ENCODE peak calls at places on chromosome X, in eight cellular contexts. V, J, Z, O, Q, P, I and B are unnamed samples.

GRCh38 chrX:142156567-142156966 is 48.5 kb downstream of the MAGEC2 start:
- DNase-seq in V (peak; percentile 11), J (no peak), Z (no peak), O (no peak), Q (no peak), P (peak; percentile 80), I (no peak), B (no peak)

GRCh38 chrX:112197845-112198244 is 115.3 kb upstream of the TRPC5 start:
- DNase-seq in V (no peak), J (no peak), Z (no peak), O (no peak), Q (no peak), P (no peak), I (no peak), B (no peak)

GRCh38 chrX:41481264-41482109 is 34.3 kb downstream of the NYX start:
- DNase-seq in V (peak; percentile 7), J (no peak), Z (peak; percentile 27), O (no peak), Q (no peak), P (peak; percentile 60), I (peak; percentile 25), B (no peak)

GRCh38 chrX:14963447-14964236 is 90.4 kb downstream of the MOSPD2 start:
- DNase-seq in V (no peak), J (no peak), Z (peak; percentile 53), O (no peak), Q (peak; percentile 75), P (no peak), I (peak; percentile 15), B (no peak)

GRCh38 chrX:43564953-43565352 is 91.1 kb upstream of the MAOA start:
- DNase-seq in V (no peak), J (no peak), Z (no peak), O (no peak), Q (no peak), P (no peak), I (no peak), B (no peak)

GRCh38 chrX:40095588-40096394 is 2.0 kb downstream of the BCOR start:
- DNase-seq in V (no peak), J (no peak), Z (peak; percentile 51), O (peak; percentile 61), Q (no peak), P (peak; percentile 45), I (peak; percentile 48), B (no peak)

GRCh38 chrX:15515931-15516330 is 15.3 kb downstream of the BMX start:
- DNase-seq in V (no peak), J (no peak), Z (no peak), O (no peak), Q (no peak), P (peak; percentile 59), I (no peak), B (peak; percentile 21)

GRCh38 chrX:115173181-115173580 is 16.0 kb upstream of the RBMXL3 start:
- DNase-seq in V (no peak), J (no peak), Z (no peak), O (no peak), Q (no peak), P (peak; percentile 71), I (no peak), B (no peak)

GRCh38 chrX:122094611-122095010 is 1047.2 kb downstream of the GLUD2 start:
- DNase-seq in V (peak; percentile 26), J (no peak), Z (peak; percentile 30), O (no peak), Q (peak; percentile 61), P (no peak), I (peak; percentile 25), B (no peak)

GRCh38 chrX:131066237-131066636 is 8.1 kb downstream of the ARHGAP36 start:
- DNase-seq in V (no peak), J (no peak), Z (no peak), O (no peak), Q (no peak), P (no peak), I (no peak), B (no peak)

GRCh38 chrX:2283111-2283847 is 217.5 kb downstream of the DHRSX start:
- DNase-seq in V (no peak), J (no peak), Z (no peak), O (no peak), Q (peak; percentile 59), P (no peak), I (no peak), B (no peak)

GRCh38 chrX:124717537-124717936 is 371.2 kb downstream of the SH2D1A start:
- DNase-seq in V (no peak), J (no peak), Z (no peak), O (no peak), Q (no peak), P (no peak), I (no peak), B (no peak)

GRCh38 chrX:39907964-39908616 is 189.7 kb downstream of the BCOR start:
- DNase-seq in V (peak; percentile 74), J (peak; percentile 86), Z (peak; percentile 94), O (no peak), Q (peak; percentile 95), P (peak; percentile 93), I (peak; percentile 87), B (peak; percentile 80)

GRCh38 chrX:56762707-56763555 is 33.9 kb downstream of the NBDY start:
- DNase-seq in V (no peak), J (peak; percentile 63), Z (no peak), O (no peak), Q (no peak), P (no peak), I (no peak), B (no peak)

GRCh38 chrX:8201896-8202331 is 30.8 kb upstream of the VCX2 start:
- DNase-seq in V (peak; percentile 21), J (no peak), Z (no peak), O (no peak), Q (peak; percentile 95), P (peak; percentile 5), I (no peak), B (no peak)

GRCh38 chrX:68648960-68649359 is 1.5 kb downstream of the STARD8 start:
- DNase-seq in V (no peak), J (no peak), Z (peak; percentile 18), O (no peak), Q (peak; percentile 27), P (peak; percentile 93), I (no peak), B (no peak)
- H3K4me3 ChIP-seq in V (no peak overlapping the region), J (no peak overlapping the region), Z (no peak overlapping the region), O (no peak overlapping the region), Q (no peak overlapping the region), P (no peak overlapping the region), I (peak overlapping the region; percentile 51), B (no peak overlapping the region)

DNA sequence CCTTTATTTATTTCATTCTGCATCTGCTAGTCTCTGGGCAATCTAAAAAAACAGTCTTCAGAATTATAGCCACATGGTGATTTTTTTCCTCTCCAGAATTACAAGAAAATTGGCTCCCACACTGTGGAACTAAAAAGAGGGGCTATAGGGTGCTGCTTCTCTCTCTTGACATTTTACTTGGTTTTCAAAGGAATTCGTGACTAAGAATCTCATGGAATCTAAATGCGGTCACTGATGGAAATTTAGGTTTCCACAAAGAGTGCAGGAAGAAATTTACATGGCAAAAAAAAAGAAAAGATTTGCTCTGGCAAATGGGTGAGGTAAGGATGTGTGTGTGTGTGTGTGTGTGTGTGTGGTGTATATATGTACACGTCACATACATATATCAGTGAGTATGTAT is 10.2 kb downstream of the ATXN3L start:
- DNase-seq in V (no peak), J (no peak), Z (no peak), O (no peak), Q (peak; percentile 25), P (no peak), I (no peak), B (no peak)
- H3K36me3 ChIP-seq in V (no peaks in the 10 kb centered on the region), J (no peaks in the 10 kb centered on the region), Z (no peaks in the 10 kb centered on the region), O (no peaks in the 10 kb centered on the region), Q (no peaks in the 10 kb centered on the region), P (no peaks in the 10 kb centered on the region), I (no peaks in the 10 kb centered on the region), B (no peaks in the 10 kb centered on the region)

DNA sequence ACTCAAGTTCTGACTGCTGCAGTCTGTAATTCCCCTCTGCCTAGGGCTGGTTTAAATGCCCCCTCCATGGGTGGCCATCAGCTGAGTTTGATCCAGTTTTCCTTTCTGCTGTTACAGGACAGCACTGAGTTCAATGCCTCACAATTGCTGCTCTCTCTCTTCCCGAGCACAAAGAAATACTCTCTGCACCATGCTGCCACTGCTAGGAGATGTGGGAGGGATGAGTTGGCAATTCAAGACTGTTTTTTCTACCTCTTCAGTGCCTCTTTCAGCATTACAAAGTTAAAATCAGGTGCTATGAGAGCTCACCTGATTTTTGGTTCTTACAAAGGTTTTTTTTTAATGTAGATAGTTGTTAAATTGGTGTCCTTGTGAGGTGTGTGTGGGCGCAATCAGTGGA is 24.3 kb downstream of the CYSLTR1 start:
- DNase-seq in V (no peak), J (no peak), Z (no peak), O (no peak), Q (no peak), P (no peak), I (no peak), B (no peak)
- H3K4me3 ChIP-seq in V (no peak overlapping the region), J (no peak overlapping the region), Z (no peak overlapping the region), O (no peak overlapping the region), Q (no peak overlapping the region), P (no peak overlapping the region), I (no peak overlapping the region), B (no peak overlapping the region)

DNA sequence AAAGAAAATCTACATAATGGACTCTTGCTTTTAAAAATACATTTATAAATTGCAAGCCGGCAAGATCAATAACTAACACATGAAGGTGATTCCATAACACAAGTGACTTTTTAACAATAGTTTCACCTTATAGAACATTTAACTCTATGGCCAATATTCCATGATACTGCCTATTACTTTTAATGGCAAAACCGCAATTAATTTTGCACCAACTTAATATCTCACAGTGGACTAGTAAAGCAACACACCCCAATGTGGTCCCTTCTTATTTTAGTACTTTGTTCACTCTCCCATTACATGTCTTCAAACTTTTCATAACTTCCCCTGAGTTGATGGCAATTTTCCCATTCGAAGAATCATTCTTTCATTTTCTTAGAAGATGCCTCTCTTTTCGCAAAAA is 351.6 kb upstream of the F9 start:
- DNase-seq in V (no peak), J (no peak), Z (no peak), O (no peak), Q (no peak), P (no peak), I (no peak), B (no peak)
- H3K36me3 ChIP-seq in V (no peaks in the 10 kb centered on the region), J (no peaks in the 10 kb centered on the region), Z (no peaks in the 10 kb centered on the region), O (no peaks in the 10 kb centered on the region), Q (no peaks in the 10 kb centered on the region), P (no peaks in the 10 kb centered on the region), I (no peaks in the 10 kb centered on the region), B (no peaks in the 10 kb centered on the region)

DNA sequence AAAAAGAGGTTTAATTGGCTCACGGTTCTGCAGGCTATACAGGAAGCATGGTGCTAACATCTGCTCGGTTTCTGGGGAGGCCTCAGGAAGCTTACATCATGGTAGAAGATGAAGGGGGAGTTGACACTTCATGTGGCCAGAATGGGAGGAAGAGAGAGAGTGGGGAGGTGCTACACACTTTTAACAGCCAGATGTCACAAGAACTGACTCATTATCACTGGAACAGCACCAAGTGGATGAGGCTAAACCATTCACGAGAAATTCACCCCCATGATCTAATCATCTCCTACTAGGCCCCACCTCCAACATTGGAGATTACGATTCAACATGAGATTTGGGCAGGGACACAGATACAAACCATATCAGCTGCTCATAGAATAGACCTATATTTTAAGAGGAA is 255.8 kb downstream of the OPHN1 start:
- DNase-seq in V (no peak), J (no peak), Z (peak; percentile 33), O (no peak), Q (peak; percentile 29), P (no peak), I (no peak), B (no peak)
- H3K4me3 ChIP-seq in V (no peak overlapping the region), J (no peak overlapping the region), Z (no peak overlapping the region), O (no peak overlapping the region), Q (no peak overlapping the region), P (no peak overlapping the region), I (no peak overlapping the region), B (no peak overlapping the region)